ENCODE peak calls at places on chromosomes 5 and 9, in six cellular contexts. W is stimulated activated CD4-positive, alpha-beta T cell treated with anti-CD3 and anti-CD28 coated beads, Interleukin-15, amount 100 ng/mL, for 1 hour; M is HTR-8/SVneo; P is globus pallidus; A is thoracic aorta; X is NCI-H446 treated with DMSO at 0.1 percent for 48 hours. K is an unnamed sample.
A peak's percentile ranks its signal among the peaks of the same experiment; 100 is the strongest.

GRCh38 chr5:127739807-127740384 is 36.7 kb downstream of the CCDC192 start:
- DNase-seq in P (no peak), A (no peak), X (no peak), W (no peak), M (no peak), K (no peak)

GRCh38 chr9:71824242-71824641 is 55.9 kb upstream of the CEMIP2 start:
- DNase-seq in W (no peak), X (no peak), M (no peak), A (no peak), P (no peak), K (no peak)

GRCh38 chr5:15366676-15367391 is 133.1 kb upstream of the FBXL7 start:
- DNase-seq in W (no peak), A (no peak), X (no peak), P (peak; percentile 40), M (no peak), K (no peak)

GRCh38 chr9:129323376-129323998 is 145.4 kb upstream of the IER5L start:
- DNase-seq in A (no peak), X (no peak), W (no peak), M (no peak), P (no peak), K (no peak)

GRCh38 chr5:135179308-135179980 is 145.4 kb upstream of the PITX1 start:
- DNase-seq in W (no peak), M (no peak), A (no peak), X (no peak), P (no peak), K (no peak)

GRCh38 chr5:93151121-93151520 is 429.9 kb downstream of the NR2F1-AS1 start:
- DNase-seq in W (no peak), X (no peak), A (no peak), M (peak; percentile 21), P (no peak), K (no peak)

GRCh38 chr9:27065288-27065687 is 43.7 kb upstream of the TEK start:
- DNase-seq in W (no peak), X (no peak), M (no peak), A (no peak), P (no peak), K (no peak)

GRCh38 chr5:159132429-159133040 is 32.8 kb upstream of the EBF1 start:
- DNase-seq in A (no peak), M (no peak), X (no peak), W (no peak), P (no peak), K (no peak)

GRCh38 chr5:35145671-35146317 is 84.5 kb downstream of the PRLR start:
- DNase-seq in M (no peak), W (no peak), X (no peak), A (no peak), P (no peak), K (no peak)

GRCh38 chr9:137758067-137758466 is 119.5 kb upstream of the CACNA1B start:
- DNase-seq in W (no peak), X (no peak), M (no peak), P (no peak), A (no peak), K (no peak)

GRCh38 chr9:16352791-16353401 is 517.6 kb downstream of the BNC2 start:
- DNase-seq in A (no peak), M (no peak), X (no peak), W (no peak), P (no peak), K (no peak)

GRCh38 chr9:20544953-20545622 is 77.2 kb downstream of the MLLT3 start:
- DNase-seq in M (no peak), A (no peak), X (no peak), P (no peak), W (no peak), K (no peak)

GRCh38 chr9:29830815-29831214 is 2257.5 kb upstream of the C9orf72 start:
- DNase-seq in A (no peak), W (no peak), P (peak; percentile 45), X (peak; percentile 46), M (no peak), K (no peak)

GRCh38 chr5:67195406-67196275 is 958 bp downstream of the CD180 start:
- DNase-seq in M (no peak), A (no peak), P (peak; percentile 37), X (peak; percentile 79), W (no peak), K (no peak)

GRCh38 chr5:170497311-170498038 is 6.3 kb upstream of the KCNIP1 start:
- DNase-seq in W (no peak), A (no peak), X (no peak), P (no peak), M (no peak), K (no peak)

GRCh38 chr9:114385412-114386181 is 2.2 kb downstream of the AKNA start:
- DNase-seq in M (peak; percentile 70), A (peak; percentile 66), X (no peak), P (peak; percentile 64), W (peak; percentile 69), K (peak; percentile 56)

GRCh38 chr5:157857821-157858526 is 971 bp downstream of the CLINT1 start:
- DNase-seq in X (no peak), A (no peak), M (no peak), P (no peak), W (no peak), K (no peak)

GRCh38 chr5:155935723-155936122 is 391.2 kb upstream of the SGCD start:
- DNase-seq in A (no peak), W (no peak), X (no peak), P (no peak), M (no peak), K (no peak)

GRCh38 chr5:61327761-61328753 is 4.0 kb upstream of the ZSWIM6 start:
- DNase-seq in M (no peak), A (no peak), W (no peak), P (no peak), X (no peak), K (no peak)

GRCh38 chr9:98523231-98523901 is 185.4 kb downstream of the GABBR2 start:
- DNase-seq in A (no peak), X (no peak), P (no peak), W (no peak), M (peak; percentile 45), K (no peak)

GRCh38 chr5:89313804-89314588 is 431.0 kb upstream of the MEF2C start:
- DNase-seq in M (no peak), X (no peak), W (no peak), A (no peak), P (no peak), K (no peak)

GRCh38 chr5:10335711-10336470 is 17.6 kb upstream of the MARCHF6 start:
- DNase-seq in A (no peak), X (no peak), P (no peak), W (no peak), M (no peak), K (no peak)

GRCh38 chr9:135575995-135576631 is 14.6 kb downstream of the PAEP start:
- DNase-seq in X (no peak), M (no peak), P (no peak), W (no peak), A (no peak), K (no peak)

GRCh38 chr9:126307306-126308061 is 19.1 kb upstream of the MVB12B start:
- DNase-seq in W (no peak), X (no peak), M (no peak), A (no peak), P (peak; percentile 97), K (no peak)

GRCh38 chr5:77292026-77292757 is 81.7 kb downstream of the PDE8B start:
- DNase-seq in A (no peak), P (no peak), W (no peak), X (no peak), M (peak; percentile 41), K (no peak)